ENCODE peak calls at places on chromosomes 4 and X, in six cellular contexts. F is memory B cell; M is type B pancreatic cell; Z is G401; K is ecto neural progenitor cell; G is activated CD4-positive, CD25-positive, alpha-beta regulatory T cell treated with anti-CD3 and anti-CD28 coated beads, Interleukin-2, amount 50 U/mL, for 72 hours. I is an unnamed sample.

GRCh38 chr4:102552781-102553180 is 51.6 kb downstream of the NFKB1 start:
- DNase-seq in F (no peak), M (no peak), Z (no peak), K (no peak), G (no peak), I (no peak)

GRCh38 chr4:139227729-139228404 is 50.8 kb upstream of the ELF2 start:
- DNase-seq in F (peak), M (no peak), Z (no peak), K (no peak), G (no peak), I (peak)

GRCh38 chrX:13074297-13075262 is 30.2 kb upstream of the FAM9C start:
- DNase-seq in F (no peak), M (no peak), Z (no peak), K (no peak), G (no peak), I (no peak)

GRCh38 chr4:77697860-77698599 is 92.4 kb downstream of the CXCL13 start:
- DNase-seq in F (no peak), M (no peak), Z (peak), K (no peak), G (no peak), I (peak)

GRCh38 chrX:129979207-129979920 is 3.1 kb upstream of the BCORL1 start:
- DNase-seq in F (no peak), M (no peak), Z (peak), K (peak), G (no peak), I (peak)

GRCh38 chrX:23434356-23434884 is 99.8 kb downstream of the PTCHD1 start:
- DNase-seq in F (no peak), M (no peak), Z (peak), K (no peak), G (no peak), I (no peak)

GRCh38 chr4:110636677-110637407 is 14.0 kb upstream of the PITX2 start:
- DNase-seq in F (no peak), M (peak), Z (no peak), K (peak), G (no peak), I (peak)

GRCh38 chr4:113823291-113823659 is 61.7 kb upstream of the CAMK2D start:
- DNase-seq in F (no peak), M (no peak), Z (no peak), K (no peak), G (no peak), I (peak)

GRCh38 chr4:2923678-2924173 is 39.5 kb downstream of the NOP14 start:
- DNase-seq in F (no peak), M (no peak), Z (peak), K (no peak), G (no peak), I (no peak)

GRCh38 chr4:156958276-156959074 is 13.1 kb downstream of the PDGFC start:
- DNase-seq in F (no peak), M (no peak), Z (no peak), K (no peak), G (no peak), I (no peak)

GRCh38 chrX:46642145-46642544 is 68.6 kb downstream of the CHST7 start:
- DNase-seq in F (no peak), M (no peak), Z (peak), K (no peak), G (no peak), I (peak)

GRCh38 chr4:126895988-126896570 is 736.7 kb upstream of the INTU start:
- DNase-seq in F (no peak), M (no peak), Z (no peak), K (no peak), G (no peak), I (no peak)

GRCh38 chr4:2799444-2799911 is 6.6 kb downstream of the SH3BP2 start:
- DNase-seq in F (no peak), M (no peak), Z (no peak), K (no peak), G (no peak), I (no peak)

GRCh38 chr4:103405415-103405814 is 207.3 kb upstream of the CENPE start:
- DNase-seq in F (no peak), M (no peak), Z (no peak), K (no peak), G (no peak), I (no peak)

GRCh38 chr4:8015512-8015911 is 75.9 kb upstream of the AFAP1 start:
- DNase-seq in F (no peak), M (no peak), Z (no peak), K (no peak), G (no peak), I (peak)

GRCh38 chr4:135604531-135604930 is 1402.9 kb upstream of the PABPC4L start:
- DNase-seq in F (no peak), M (no peak), Z (no peak), K (no peak), G (no peak), I (no peak)

GRCh38 chrX:129738466-129739308 is at the start of gene XPNPEP2:
- DNase-seq in F (no peak), M (no peak), Z (no peak), K (peak), G (no peak), I (no peak)

GRCh38 chr4:169337510-169337909 is 66.8 kb upstream of the SH3RF1 start:
- DNase-seq in F (no peak), M (no peak), Z (no peak), K (no peak), G (no peak), I (peak)

GRCh38 chr4:107011312-107011711 is 24.8 kb downstream of the DKK2 start:
- DNase-seq in F (no peak), M (no peak), Z (no peak), K (no peak), G (no peak), I (no peak)

GRCh38 chr4:77148081-77148480 is 8.9 kb upstream of the CCNG2 start:
- DNase-seq in F (no peak), M (no peak), Z (no peak), K (no peak), G (no peak), I (no peak)

GRCh38 chrX:15816453-15816838 is 26.2 kb downstream of the ZRSR2 start:
- DNase-seq in F (no peak), M (no peak), Z (no peak), K (no peak), G (no peak), I (no peak)

GRCh38 chr4:41753942-41754341 is 5.4 kb upstream of the PHOX2B start:
- DNase-seq in F (no peak), M (no peak), Z (no peak), K (no peak), G (no peak), I (no peak)

GRCh38 chr4:55125763-55126541 is 557 bp upstream of the KDR start:
- DNase-seq in F (no peak), M (no peak), Z (no peak), K (no peak), G (no peak), I (peak)

GRCh38 chrX:25618248-25618647 is 519.9 kb upstream of the MAGEB18 start:
- DNase-seq in F (no peak), M (no peak), Z (no peak), K (no peak), G (no peak), I (no peak)

GRCh38 chrX:123797543-123798447 is 62.1 kb upstream of the XIAP start:
- DNase-seq in F (no peak), M (no peak), Z (no peak), K (no peak), G (no peak), I (peak)

GRCh38 chr4:118224239-118224829 is 128.5 kb downstream of the PRSS12 start:
- DNase-seq in F (no peak), M (no peak), Z (peak), K (no peak), G (no peak), I (peak)

GRCh38 chr4:54165438-54165837 is 63.7 kb upstream of the PDGFRA start:
- DNase-seq in F (no peak), M (no peak), Z (no peak), K (no peak), G (no peak), I (peak)

GRCh38 chr4:6204098-6204497 is 3.7 kb upstream of the JAKMIP1 start:
- DNase-seq in F (no peak), M (no peak), Z (no peak), K (no peak), G (no peak), I (no peak)

GRCh38 chr4:145934434-145935047 is 4.1 kb downstream of the ZNF827 start:
- DNase-seq in F (no peak), M (no peak), Z (peak), K (no peak), G (no peak), I (no peak)

GRCh38 chr4:87848622-87849351 is 16.0 kb downstream of the MEPE start:
- DNase-seq in F (peak), M (no peak), Z (peak), K (no peak), G (no peak), I (peak)

GRCh38 chr4:7778524-7779193 is 161.0 kb downstream of the AFAP1 start:
- DNase-seq in F (no peak), M (no peak), Z (no peak), K (no peak), G (no peak), I (no peak)

GRCh38 chrX:120428309-120428708 is 40.8 kb downstream of the LAMP2 start:
- DNase-seq in F (no peak), M (no peak), Z (no peak), K (no peak), G (no peak), I (no peak)

I was measured in ELR.